ENCODE peak calls at places on chromosomes 2 and 18, in six cellular contexts. M is gastrocnemius medialis, R is heart left ventricle, I is neural progenitor cell, N is Peyer's patch, A is neuronal stem cell. W is an unnamed sample.

GRCh38 chr2:98913916-98914712 is 21.9 kb downstream of the CRACDL start:
- DNase-seq in M (no peak), R (no peak), I (no peak), N (peak; percentile 31), A (no peak), W (no peak)

GRCh38 chr2:215680605-215681598 is 245.0 kb upstream of the FN1 start:
- DNase-seq in M (no peak), R (no peak), I (no peak), N (no peak), A (no peak), W (no peak)

GRCh38 chr2:217654173-217654572 is 348.6 kb downstream of the TNS1 start:
- DNase-seq in M (no peak), R (no peak), I (no peak), N (no peak), A (no peak), W (no peak)

GRCh38 chr2:38092196-38092902 is 16.4 kb upstream of the CYP1B1 start:
- DNase-seq in M (peak; percentile 46), R (no peak), I (no peak), N (peak; percentile 57), A (no peak), W (peak; percentile 84)

GRCh38 chr18:10296491-10296890 is 157.9 kb upstream of the APCDD1 start:
- DNase-seq in M (no peak), R (no peak), I (no peak), N (no peak), A (no peak), W (no peak)

GRCh38 chr18:44467718-44468117 is 213.0 kb upstream of the SETBP1 start:
- DNase-seq in M (no peak), R (no peak), I (no peak), N (no peak), A (no peak), W (no peak)

GRCh38 chr2:101745711-101746694 is 48.5 kb downstream of the MAP4K4 start:
- DNase-seq in M (no peak), R (no peak), I (no peak), N (no peak), A (no peak), W (no peak)

GRCh38 chr18:79543861-79544385 is 135.7 kb upstream of the CTDP1 start:
- DNase-seq in M (no peak), R (peak; percentile 66), I (no peak), N (peak; percentile 36), A (no peak), W (no peak)

GRCh38 chr2:84970956-84971798 is at the start of gene KCMF1:
- DNase-seq in M (peak; percentile 82), R (peak; percentile 93), I (peak; percentile 92), N (peak; percentile 87), A (peak; percentile 65), W (peak; percentile 77)

GRCh38 chr18:31321719-31322118 is 3.8 kb downstream of the DSG1 start:
- DNase-seq in M (no peak), R (no peak), I (no peak), N (peak; percentile 56), A (no peak), W (no peak)

GRCh38 chr2:149928026-149928425 is 340.5 kb upstream of the MMADHC start:
- DNase-seq in M (no peak), R (no peak), I (no peak), N (no peak), A (no peak), W (no peak)

GRCh38 chr2:26685312-26685711 is 7.2 kb upstream of the KCNK3 start:
- DNase-seq in M (no peak), R (no peak), I (no peak), N (no peak), A (no peak), W (no peak)

GRCh38 chr2:231124833-231125232 is at the start of gene HTR2B:
- DNase-seq in M (no peak), R (no peak), I (peak; percentile 24), N (no peak), A (no peak), W (no peak)

GRCh38 chr2:119253114-119253702 is 29.6 kb downstream of the STEAP3 start:
- DNase-seq in M (no peak), R (no peak), I (no peak), N (no peak), A (no peak), W (no peak)

GRCh38 chr2:217307023-217307422 is 447.2 kb upstream of the TNP1 start:
- DNase-seq in M (no peak), R (no peak), I (no peak), N (no peak), A (no peak), W (no peak)

GRCh38 chr2:98454500-98455235 is 10.0 kb downstream of the INPP4A start:
- DNase-seq in M (no peak), R (no peak), I (no peak), N (no peak), A (no peak), W (no peak)

GRCh38 chr2:238009563-238009962 is 42.7 kb downstream of the UBE2F start:
- DNase-seq in M (no peak), R (no peak), I (no peak), N (no peak), A (no peak), W (no peak)

GRCh38 chr2:118845843-118846666 is 1.4 kb downstream of the EN1 start:
- DNase-seq in M (no peak), R (no peak), I (peak; percentile 54), N (peak; percentile 31), A (peak; percentile 24), W (peak; percentile 57)

GRCh38 chr2:64296150-64296500 is 151.9 kb upstream of the PELI1 start:
- DNase-seq in M (no peak), R (no peak), I (no peak), N (no peak), A (no peak), W (no peak)

GRCh38 chr2:45396671-45397070 is 214.4 kb downstream of the SRBD1 start:
- DNase-seq in M (no peak), R (no peak), I (no peak), N (no peak), A (no peak), W (no peak)

GRCh38 chr2:227479865-227480475 is 8.0 kb downstream of the AGFG1 start:
- DNase-seq in M (no peak), R (no peak), I (no peak), N (no peak), A (no peak), W (no peak)

GRCh38 chr2:172613035-172613434 is 57.1 kb downstream of the PDK1 start:
- DNase-seq in M (no peak), R (no peak), I (peak; percentile 33), N (no peak), A (no peak), W (no peak)

GRCh38 chr2:230430957-230431635 is 15.1 kb downstream of the SP100 start:
- DNase-seq in M (no peak), R (no peak), I (no peak), N (no peak), A (no peak), W (no peak)

GRCh38 chr18:48680339-48680738 is 141.5 kb downstream of the CTIF start:
- DNase-seq in M (no peak), R (no peak), I (no peak), N (no peak), A (no peak), W (no peak)
- H3K27ac ChIP-seq in M (peak overlapping the region; percentile 75), R (peak overlapping the region; percentile 84), I (no peak overlapping the region), N (no peak overlapping the region), A (peak overlapping the region; percentile 18), W (peak overlapping the region; percentile 86)

GRCh38 chr18:54604211-54604610 is 13.2 kb downstream of the DYNAP start:
- DNase-seq in M (no peak), R (no peak), I (no peak), N (no peak), A (no peak), W (no peak)

GRCh38 chr18:54608008-54608642 is 17.1 kb downstream of the DYNAP start:
- DNase-seq in M (no peak), R (no peak), I (no peak), N (no peak), A (no peak), W (no peak)

GRCh38 chr18:54611819-54612218 is 20.8 kb downstream of the DYNAP start:
- DNase-seq in M (no peak), R (no peak), I (no peak), N (no peak), A (no peak), W (no peak)

GRCh38 chr18:54607213-54607934 is 16.3 kb downstream of the DYNAP start:
- DNase-seq in M (no peak), R (no peak), I (no peak), N (peak; percentile 63), A (no peak), W (no peak)

DNA sequence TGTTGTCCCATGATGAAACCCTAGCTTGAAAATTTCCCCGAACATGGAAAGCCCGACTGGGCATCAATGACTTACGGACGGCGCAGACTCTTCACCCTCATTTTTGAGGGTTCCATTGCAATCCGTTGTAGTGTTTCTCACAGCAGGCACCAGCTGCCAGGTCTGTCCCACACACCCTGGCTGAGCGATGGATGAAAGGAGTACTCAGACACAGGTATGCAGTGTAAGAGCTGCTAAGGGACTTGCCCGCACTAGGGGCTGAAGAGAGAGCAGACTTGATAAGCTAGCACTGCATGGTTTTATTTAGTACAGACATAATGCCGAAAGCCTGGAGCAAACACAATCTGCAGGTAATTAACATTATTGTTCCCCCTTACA is 15.8 kb downstream of the DYNAP start:
- DNase-seq in M (no peak), R (no peak), I (no peak), N (no peak), A (no peak), W (no peak)
- H3K27ac ChIP-seq in M (no peak overlapping the region), R (no peak overlapping the region), I (no peak overlapping the region), N (peak overlapping the region; percentile 73), A (no peak overlapping the region), W (no peak overlapping the region)

GRCh38 chr18:840080-840408 is 28.0 kb upstream of the YES1 start:
- DNase-seq in M (no peak), R (no peak), I (no peak), N (no peak), A (no peak), W (no peak)

GRCh38 chr18:837922-838321 is 25.9 kb upstream of the YES1 start:
- DNase-seq in M (no peak), R (no peak), I (no peak), N (no peak), A (no peak), W (no peak)

GRCh38 chr18:841647-842370 is 29.8 kb upstream of the YES1 start:
- DNase-seq in M (no peak), R (no peak), I (no peak), N (no peak), A (no peak), W (no peak)

GRCh38 chr18:834086-834720 is 22.2 kb upstream of the YES1 start:
- DNase-seq in M (no peak), R (no peak), I (no peak), N (no peak), A (no peak), W (no peak)

GRCh38 chr18:839224-840079 is 27.4 kb upstream of the YES1 start:
- DNase-seq in M (peak; percentile 65), R (peak; percentile 91), I (peak; percentile 87), N (peak; percentile 95), A (peak; percentile 76), W (peak; percentile 92)
- H3K27ac ChIP-seq in M (no peak overlapping the region), R (no peak overlapping the region), I (no peak overlapping the region), N (no peak overlapping the region), A (no peak overlapping the region), W (no peak overlapping the region)

GRCh38 chr2:240998706-240999000 is 235 bp downstream of the SNED1 start:
- DNase-seq in M (no peak), R (no peak), I (no peak), N (no peak), A (no peak), W (no peak)
- H3K27ac ChIP-seq in M (peak overlapping the region; percentile 98), R (peak overlapping the region; percentile 47), I (no peak overlapping the region), N (no peak overlapping the region), A (no peak overlapping the region), W (peak overlapping the region; percentile 93)

W was measured in ascending aorta.